ENCODE peak calls at places on chromosomes 16 and 17, in seven cellular contexts. One of them, this sample, is unnamed.

GRCh38 chr16:69859105-69859969 is 91.8 kb upstream of the CLEC18A start:
- DNase-seq in transverse colon: peak; percentile 75
- DNase-seq in HCT116: peak; percentile 33
- DNase-seq in Panc1: no peak
- DNase-seq in esophagus muscularis mucosa: no peak
- DNase-seq in stomach: peak; percentile 44
- DNase-seq in suprapubic skin: no peak
- DNase-seq in this sample: no peak

GRCh38 chr17:73237714-73238113 is 24.0 kb downstream of the CPSF4L start:
- DNase-seq in Panc1: no peak
- DNase-seq in esophagus muscularis mucosa: no peak
- DNase-seq in suprapubic skin: no peak
- DNase-seq in stomach: no peak
- DNase-seq in HCT116: no peak
- DNase-seq in transverse colon: no peak
- DNase-seq in this sample: no peak

GRCh38 chr16:46895399-46896313 is 11.5 kb downstream of the GPT2 start:
- DNase-seq in esophagus muscularis mucosa: no peak
- DNase-seq in HCT116: no peak
- DNase-seq in Panc1: no peak
- DNase-seq in transverse colon: no peak
- DNase-seq in suprapubic skin: no peak
- DNase-seq in stomach: peak; percentile 78
- DNase-seq in this sample: no peak

GRCh38 chr17:17462048-17462824 is 14.6 kb upstream of the MED9 start:
- DNase-seq in suprapubic skin: no peak
- DNase-seq in transverse colon: peak; percentile 24
- DNase-seq in stomach: no peak
- DNase-seq in HCT116: no peak
- DNase-seq in esophagus muscularis mucosa: no peak
- DNase-seq in Panc1: no peak
- DNase-seq in this sample: no peak

GRCh38 chr16:75789237-75789636 is 62.9 kb upstream of the CPHXL start:
- DNase-seq in HCT116: peak; percentile 46
- DNase-seq in esophagus muscularis mucosa: no peak
- DNase-seq in transverse colon: no peak
- DNase-seq in stomach: no peak
- DNase-seq in suprapubic skin: no peak
- DNase-seq in Panc1: peak; percentile 30
- DNase-seq in this sample: peak; percentile 30

GRCh38 chr16:83689385-83689831 is 118.4 kb upstream of the HSBP1 start:
- DNase-seq in Panc1: no peak
- DNase-seq in transverse colon: no peak
- DNase-seq in HCT116: no peak
- DNase-seq in esophagus muscularis mucosa: no peak
- DNase-seq in suprapubic skin: no peak
- DNase-seq in stomach: no peak
- DNase-seq in this sample: no peak

GRCh38 chr17:45672301-45672700 is 111.8 kb upstream of the CRHR1 start:
- DNase-seq in HCT116: no peak
- DNase-seq in esophagus muscularis mucosa: no peak
- DNase-seq in transverse colon: no peak
- DNase-seq in Panc1: no peak
- DNase-seq in suprapubic skin: no peak
- DNase-seq in stomach: no peak
- DNase-seq in this sample: no peak

GRCh38 chr16:85173981-85174751 is 61.9 kb upstream of the CIBAR2 start:
- DNase-seq in HCT116: peak; percentile 33
- DNase-seq in suprapubic skin: no peak
- DNase-seq in Panc1: peak; percentile 24
- DNase-seq in transverse colon: peak; percentile 34
- DNase-seq in stomach: peak; percentile 68
- DNase-seq in esophagus muscularis mucosa: no peak
- DNase-seq in this sample: no peak

GRCh38 chr16:30602595-30603277 is 7.5 kb downstream of the ZNF689 start:
- DNase-seq in Panc1: no peak
- DNase-seq in HCT116: no peak
- DNase-seq in transverse colon: no peak
- DNase-seq in stomach: no peak
- DNase-seq in esophagus muscularis mucosa: no peak
- DNase-seq in suprapubic skin: no peak
- DNase-seq in this sample: no peak

GRCh38 chr16:85888405-85889331 is 10.3 kb upstream of the IRF8 start:
- DNase-seq in HCT116: no peak
- DNase-seq in Panc1: no peak
- DNase-seq in suprapubic skin: no peak
- DNase-seq in stomach: no peak
- DNase-seq in esophagus muscularis mucosa: no peak
- DNase-seq in transverse colon: no peak
- DNase-seq in this sample: peak; percentile 60

GRCh38 chr16:89431158-89431584 is 59.2 kb downstream of the ANKRD11 start:
- DNase-seq in suprapubic skin: no peak
- DNase-seq in transverse colon: peak; percentile 72
- DNase-seq in Panc1: no peak
- DNase-seq in stomach: peak; percentile 50
- DNase-seq in HCT116: no peak
- DNase-seq in esophagus muscularis mucosa: no peak
- DNase-seq in this sample: no peak
- TF ChIP-seq POLR2AphosphoS5 in suprapubic skin: no peak
- TF ChIP-seq POLR2AphosphoS5 in transverse colon: peak; percentile 4
- TF ChIP-seq POLR2AphosphoS5 in Panc1: no peak
- TF ChIP-seq POLR2AphosphoS5 in stomach: no peak
- TF ChIP-seq POLR2AphosphoS5 in HCT116: no peak
- TF ChIP-seq POLR2AphosphoS5 in esophagus muscularis mucosa: no peak
- TF ChIP-seq POLR2AphosphoS5 in this sample: peak; percentile 31

DNA sequence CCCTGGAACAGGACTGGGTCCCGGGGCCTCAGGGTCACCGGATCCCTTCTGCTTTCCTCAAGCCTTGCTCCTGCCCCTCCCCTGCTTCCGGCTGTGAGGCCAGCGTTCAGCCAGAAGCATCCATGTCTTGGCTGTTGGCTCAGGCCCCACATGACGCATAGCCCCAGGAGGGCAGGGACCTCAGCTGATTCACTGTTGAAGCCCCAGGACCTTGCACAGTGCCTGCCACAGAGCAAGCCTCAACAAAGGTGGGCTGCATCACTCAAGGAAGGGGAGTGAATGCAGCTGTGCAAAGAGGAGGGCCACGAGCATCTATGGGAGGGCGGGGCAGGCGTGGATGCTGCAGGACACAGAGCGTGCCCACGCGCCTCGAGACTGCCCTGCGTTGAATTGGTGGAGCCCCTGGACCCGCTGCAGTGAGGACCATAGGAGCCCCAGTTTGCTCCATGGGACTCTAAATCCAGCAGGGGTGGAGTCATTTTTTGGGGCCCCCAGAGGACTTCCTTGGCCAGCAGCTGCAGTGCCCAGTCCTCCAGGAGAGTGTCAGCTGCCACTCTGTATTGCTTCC is 28.2 kb upstream of the ITGA3 start:
- DNase-seq in esophagus muscularis mucosa: no peak
- DNase-seq in Panc1: no peak
- DNase-seq in transverse colon: peak; percentile 58
- DNase-seq in suprapubic skin: no peak
- DNase-seq in HCT116: peak; percentile 84
- DNase-seq in stomach: peak; percentile 66
- DNase-seq in this sample: no peak
- TF ChIP-seq POLR2AphosphoS5 in esophagus muscularis mucosa: peak; percentile 31
- TF ChIP-seq POLR2AphosphoS5 in Panc1: no peak
- TF ChIP-seq POLR2AphosphoS5 in transverse colon: no peak
- TF ChIP-seq POLR2AphosphoS5 in suprapubic skin: no peak
- TF ChIP-seq POLR2AphosphoS5 in HCT116: peak; percentile 59
- TF ChIP-seq POLR2AphosphoS5 in stomach: no peak
- TF ChIP-seq POLR2AphosphoS5 in this sample: no peak

GRCh38 chr17:81844327-81844851 is 9.5 kb upstream of the PPP1R27 start:
- DNase-seq in suprapubic skin: no peak
- DNase-seq in transverse colon: no peak
- DNase-seq in Panc1: no peak
- DNase-seq in HCT116: no peak
- DNase-seq in esophagus muscularis mucosa: no peak
- DNase-seq in stomach: no peak
- DNase-seq in this sample: no peak
- TF ChIP-seq POLR2AphosphoS5 in suprapubic skin: no peak
- TF ChIP-seq POLR2AphosphoS5 in transverse colon: no peak
- TF ChIP-seq POLR2AphosphoS5 in Panc1: no peak
- TF ChIP-seq POLR2AphosphoS5 in HCT116: no peak
- TF ChIP-seq POLR2AphosphoS5 in esophagus muscularis mucosa: no peak
- TF ChIP-seq POLR2AphosphoS5 in stomach: no peak
- TF ChIP-seq POLR2AphosphoS5 in this sample: peak; percentile 40

DNA sequence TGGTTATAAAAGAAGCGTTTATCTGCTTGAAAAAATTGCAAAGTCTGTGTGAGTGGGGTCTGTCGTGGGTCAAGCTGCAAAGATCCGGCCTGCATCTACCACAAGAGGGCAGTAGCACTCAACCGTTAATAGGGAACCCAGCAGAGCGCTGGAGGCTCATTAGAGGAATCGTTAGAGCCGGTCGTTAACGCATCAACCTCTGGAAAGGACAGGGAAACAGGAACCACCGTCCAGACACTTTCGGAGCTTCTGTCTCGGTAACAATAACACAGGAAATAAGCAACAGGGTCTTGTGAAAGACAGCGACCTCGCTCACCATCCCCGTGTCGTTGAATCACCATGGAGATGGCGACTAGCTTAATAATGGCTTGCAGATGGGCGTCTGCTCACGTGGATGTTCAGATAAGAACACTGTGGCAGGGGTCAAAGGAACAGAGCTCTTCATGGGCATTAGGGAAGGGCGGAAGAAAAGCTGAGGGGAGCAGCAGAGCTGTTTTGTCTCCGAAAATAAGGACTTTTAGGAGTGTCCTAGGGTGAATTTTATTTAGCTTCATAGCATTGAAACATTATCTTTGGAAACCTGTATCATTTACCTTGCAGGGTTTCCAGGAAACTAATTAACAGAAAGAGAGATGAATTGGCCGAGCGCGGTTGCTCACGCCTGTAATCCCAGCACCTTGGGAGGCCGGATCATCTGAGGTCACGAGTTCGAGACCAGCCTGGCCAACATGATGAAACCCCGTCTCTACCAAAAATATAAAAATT is 11.9 kb upstream of the NSRP1 start:
- DNase-seq in Panc1: peak; percentile 73
- DNase-seq in HCT116: peak; percentile 76
- DNase-seq in esophagus muscularis mucosa: peak; percentile 93
- DNase-seq in stomach: peak; percentile 82
- DNase-seq in transverse colon: peak; percentile 83
- DNase-seq in suprapubic skin: peak; percentile 88
- DNase-seq in this sample: no peak
- TF ChIP-seq POLR2AphosphoS5 in Panc1: no peak
- TF ChIP-seq POLR2AphosphoS5 in HCT116: peak; percentile 22
- TF ChIP-seq POLR2AphosphoS5 in esophagus muscularis mucosa: peak; percentile 46
- TF ChIP-seq POLR2AphosphoS5 in stomach: no peak
- TF ChIP-seq POLR2AphosphoS5 in transverse colon: no peak
- TF ChIP-seq POLR2AphosphoS5 in suprapubic skin: no peak
- TF ChIP-seq POLR2AphosphoS5 in this sample: no peak

DNA sequence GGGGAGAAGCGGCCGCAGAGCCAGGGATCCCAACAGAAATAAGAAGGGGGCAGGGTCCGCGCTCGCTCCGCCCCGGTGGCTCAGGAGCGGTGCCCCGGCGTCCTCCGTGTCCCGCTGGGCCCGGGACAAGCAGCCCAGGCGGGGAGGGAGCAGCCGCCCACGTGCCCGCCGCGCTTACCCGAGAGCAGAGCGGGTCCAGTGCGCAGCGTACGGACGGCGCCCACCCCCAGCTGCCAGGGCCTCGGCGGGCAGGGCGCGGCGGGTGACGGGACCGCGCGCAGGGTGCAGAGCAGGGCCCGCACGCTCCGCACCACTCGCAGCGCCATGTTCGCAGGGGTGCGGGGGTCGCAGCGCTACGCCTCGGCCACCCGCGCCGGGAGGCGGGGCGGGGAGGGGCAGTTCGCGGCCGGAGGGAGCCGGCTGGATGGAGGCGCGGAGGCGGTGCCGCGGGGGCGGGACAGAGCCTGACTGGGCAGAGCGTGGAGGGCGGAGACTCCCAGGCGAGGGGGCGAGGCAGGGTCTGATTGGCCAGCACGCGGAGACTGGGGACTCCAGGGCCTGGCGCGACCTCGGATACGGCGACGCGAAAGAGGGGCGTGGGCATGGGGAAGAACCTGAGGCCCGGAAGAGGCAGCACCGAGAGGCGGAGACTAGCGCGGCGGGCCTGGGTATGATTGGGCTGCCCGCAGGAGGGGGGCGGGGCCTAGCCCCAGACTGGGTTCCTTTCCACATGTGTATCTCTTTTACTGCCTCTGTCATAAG is at the start of gene GCSH:
- DNase-seq in esophagus muscularis mucosa: peak; percentile 100
- DNase-seq in HCT116: peak; percentile 99
- DNase-seq in stomach: peak; percentile 99
- DNase-seq in Panc1: peak; percentile 73
- DNase-seq in transverse colon: peak; percentile 99
- DNase-seq in suprapubic skin: peak; percentile 99
- DNase-seq in this sample: peak; percentile 89
- TF ChIP-seq POLR2AphosphoS5 in esophagus muscularis mucosa: peak; percentile 76
- TF ChIP-seq POLR2AphosphoS5 in HCT116: peak; percentile 41
- TF ChIP-seq POLR2AphosphoS5 in stomach: peak; percentile 39
- TF ChIP-seq POLR2AphosphoS5 in Panc1: no peak
- TF ChIP-seq POLR2AphosphoS5 in transverse colon: no peak
- TF ChIP-seq POLR2AphosphoS5 in suprapubic skin: no peak
- TF ChIP-seq POLR2AphosphoS5 in this sample: no peak

DNA sequence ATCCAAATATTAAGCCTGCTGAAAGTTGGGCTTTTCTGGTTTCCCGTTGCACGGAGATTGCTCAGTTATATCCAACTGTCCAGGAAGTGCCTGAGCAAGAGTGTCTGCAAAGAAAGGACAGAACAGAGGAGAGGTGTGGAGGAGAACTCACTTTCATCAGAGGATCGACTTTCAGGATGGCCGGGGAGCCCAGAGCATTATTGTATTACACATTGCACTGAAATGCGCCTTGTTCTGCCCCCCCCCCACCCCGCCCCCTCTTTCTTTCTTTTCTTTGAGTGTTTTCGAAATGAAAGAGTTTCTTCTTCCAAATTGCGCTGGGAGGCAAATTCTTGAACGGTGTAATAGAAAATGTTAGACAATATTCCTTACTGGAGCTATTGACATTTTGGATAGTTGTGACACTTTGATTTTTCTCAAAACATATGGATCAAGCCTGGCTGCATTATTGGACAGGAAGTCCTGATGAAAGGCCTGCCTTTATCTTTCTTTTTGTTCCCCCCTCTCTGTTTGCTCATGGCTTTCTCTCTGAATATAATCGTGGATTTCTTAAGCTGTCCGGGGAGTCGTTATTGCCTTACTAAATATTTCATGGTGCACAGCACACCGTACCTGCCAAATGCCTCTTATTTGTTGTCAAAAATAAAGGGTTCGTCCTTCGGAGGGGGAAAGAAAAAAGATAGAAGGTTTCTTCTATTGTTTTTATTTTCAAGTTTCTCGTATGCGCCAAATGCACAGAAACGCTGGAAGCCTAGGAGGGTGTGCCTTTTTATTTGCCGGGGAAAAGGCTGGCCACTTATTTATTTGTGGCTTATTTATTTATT is 110.8 kb downstream of the IRX3 start:
- DNase-seq in HCT116: no peak
- DNase-seq in transverse colon: no peak
- DNase-seq in stomach: no peak
- DNase-seq in esophagus muscularis mucosa: no peak
- DNase-seq in suprapubic skin: no peak
- DNase-seq in Panc1: no peak
- DNase-seq in this sample: no peak
- TF ChIP-seq POLR2AphosphoS5 in HCT116: no peak
- TF ChIP-seq POLR2AphosphoS5 in transverse colon: no peak
- TF ChIP-seq POLR2AphosphoS5 in stomach: no peak
- TF ChIP-seq POLR2AphosphoS5 in esophagus muscularis mucosa: no peak
- TF ChIP-seq POLR2AphosphoS5 in suprapubic skin: no peak
- TF ChIP-seq POLR2AphosphoS5 in Panc1: no peak
- TF ChIP-seq POLR2AphosphoS5 in this sample: no peak